ENCODE peak calls at places on chromosome 21, in eight cellular contexts. N is Daoy, R is SIG-M5, B is GM13977, O is GM13976, D is WTC11, E is lung, I is astrocyte. A is an unnamed sample.

GRCh38 chr21:41975391-41976272 is 21.8 kb upstream of the C2CD2 start:
- DNase-seq in R (no peak), D (peak; percentile 36), I (no peak), N (no peak), B (peak; percentile 12), E (no peak), O (peak; percentile 24), A (no peak)

GRCh38 chr21:44931501-44932365 is 8.1 kb upstream of the SLX9 start:
- DNase-seq in O (peak; percentile 58), B (peak; percentile 66), I (no peak), D (no peak), N (peak; percentile 30), R (no peak), E (no peak), A (no peak)

GRCh38 chr21:44927587-44928461 is 7.1 kb upstream of the ITGB2 start:
- DNase-seq in B (peak; percentile 77), N (peak; percentile 93), I (peak; percentile 55), R (peak; percentile 48), D (no peak), O (peak; percentile 84), E (peak; percentile 60), A (peak; percentile 87)

GRCh38 chr21:35942211-35943144 is 117.8 kb downstream of the SETD4 start:
- DNase-seq in N (no peak), I (no peak), B (no peak), D (no peak), E (no peak), R (no peak), O (no peak), A (no peak)

GRCh38 chr21:32083175-32083574 is 195.7 kb downstream of the MIS18A start:
- DNase-seq in R (no peak), I (peak; percentile 2), N (peak; percentile 76), B (no peak), E (no peak), D (no peak), O (no peak), A (no peak)

GRCh38 chr21:45322960-45323461 is 35.3 kb upstream of the POFUT2 start:
- DNase-seq in R (no peak), O (no peak), I (no peak), D (peak; percentile 23), B (no peak), N (peak; percentile 50), E (no peak), A (no peak)

GRCh38 chr21:27590271-27590670 is 623.4 kb upstream of the ADAMTS5 start:
- DNase-seq in D (no peak), I (no peak), R (no peak), O (no peak), N (peak; percentile 89), E (no peak), B (no peak), A (no peak)

GRCh38 chr21:45555557-45556301 is 13.5 kb upstream of the SLC19A1 start:
- DNase-seq in O (peak; percentile 85), E (peak; percentile 89), R (peak; percentile 43), I (peak; percentile 81), D (peak; percentile 85), N (peak; percentile 93), B (peak; percentile 95), A (peak; percentile 56)

GRCh38 chr21:37677006-37677405 is 239.3 kb downstream of the KCNJ6 start:
- DNase-seq in I (no peak), N (no peak), R (no peak), O (no peak), B (no peak), D (no peak), E (no peak), A (no peak)

GRCh38 chr21:44989538-44989888 is 49.7 kb downstream of the SLX9 start:
- DNase-seq in I (no peak), R (no peak), N (no peak), E (no peak), B (no peak), D (no peak), O (no peak), A (no peak)

GRCh38 chr21:37341254-37341960 is 25.2 kb upstream of the DYRK1A start:
- DNase-seq in I (peak; percentile 7), O (no peak), R (no peak), N (peak; percentile 36), D (no peak), E (no peak), B (no peak), A (no peak)

GRCh38 chr21:33817663-33818433 is 97.8 kb downstream of the ATP5PO start:
- DNase-seq in R (no peak), B (no peak), O (no peak), N (peak; percentile 21), E (no peak), I (no peak), D (no peak), A (no peak)

GRCh38 chr21:43467785-43468184 is 40.9 kb upstream of the SIK1 start:
- DNase-seq in N (no peak), I (no peak), B (no peak), R (no peak), D (no peak), E (no peak), O (no peak), A (no peak)

GRCh38 chr21:43976661-43977060 is 35.4 kb upstream of the TRAPPC10 start:
- DNase-seq in B (no peak), R (no peak), I (no peak), O (no peak), D (no peak), E (no peak), N (no peak), A (no peak)

GRCh38 chr21:43834146-43834905 is 30.7 kb upstream of the AGPAT3 start:
- DNase-seq in B (no peak), I (no peak), N (no peak), R (no peak), O (no peak), D (no peak), E (no peak), A (no peak)

GRCh38 chr21:44931137-44931500 is 8.7 kb upstream of the SLX9 start:
- DNase-seq in D (no peak), R (peak; percentile 49), N (peak; percentile 59), E (no peak), I (no peak), O (peak; percentile 74), B (peak; percentile 81), A (no peak)

GRCh38 chr21:34779860-34780259 is 111.1 kb downstream of the CLIC6 start:
- DNase-seq in B (no peak), N (no peak), D (no peak), O (no peak), R (no peak), I (no peak), E (no peak), A (no peak)

GRCh38 chr21:32320059-32320458 is 21.4 kb downstream of the MRAP start:
- DNase-seq in O (no peak), E (no peak), R (no peak), I (no peak), N (no peak), B (no peak), D (no peak), A (no peak)

GRCh38 chr21:46317710-46318463 is 5.8 kb downstream of the C21orf58 start:
- DNase-seq in I (no peak), N (no peak), R (no peak), E (peak; percentile 43), D (no peak), O (no peak), B (no peak), A (no peak)

GRCh38 chr21:28539623-28539988 is 453.1 kb downstream of the LTN1 start:
- DNase-seq in E (no peak), O (no peak), N (no peak), D (no peak), I (no peak), B (no peak), R (no peak), A (no peak)

GRCh38 chr21:38170705-38171682 is 85.8 kb upstream of the KCNJ15 start:
- DNase-seq in I (peak; percentile 34), E (no peak), O (no peak), B (no peak), N (peak; percentile 65), R (no peak), D (no peak), A (no peak)

GRCh38 chr21:14850394-14850793 is 214.4 kb downstream of the NRIP1 start:
- DNase-seq in N (no peak), O (no peak), R (no peak), E (no peak), B (no peak), I (peak; percentile 60), D (no peak), A (no peak)

GRCh38 chr21:29155118-29155932 is 24.9 kb downstream of the MAP3K7CL start:
- DNase-seq in N (peak; percentile 73), D (peak; percentile 25), B (no peak), I (peak; percentile 94), E (peak; percentile 39), O (no peak), R (no peak), A (no peak)

GRCh38 chr21:25670726-25671125 is 31.7 kb downstream of the JAM2 start:
- DNase-seq in O (no peak), R (no peak), N (no peak), I (peak; percentile 53), B (no peak), E (no peak), D (no peak), A (no peak)

GRCh38 chr21:37665230-37666024 is 250.8 kb downstream of the KCNJ6 start:
- DNase-seq in B (no peak), I (no peak), D (no peak), O (no peak), R (no peak), E (no peak), N (no peak), A (no peak)

GRCh38 chr21:42834730-42835191 is 44.6 kb downstream of the WDR4 start:
- DNase-seq in E (no peak), B (no peak), O (peak; percentile 19), I (no peak), D (no peak), R (no peak), N (no peak), A (no peak)

GRCh38 chr21:43817157-43818086 is 28.0 kb downstream of the RRP1 start:
- DNase-seq in E (no peak), I (no peak), R (no peak), D (no peak), B (no peak), O (no peak), N (no peak), A (no peak)

GRCh38 chr21:18041012-18041411 is 203.6 kb upstream of the CHODL start:
- DNase-seq in D (peak; percentile 15), I (no peak), N (no peak), R (no peak), O (no peak), E (no peak), B (no peak), A (no peak)

GRCh38 chr21:42527489-42528158 is 14.0 kb downstream of the SLC37A1 start:
- DNase-seq in R (no peak), B (peak; percentile 69), O (peak; percentile 63), D (no peak), N (no peak), I (no peak), E (no peak), A (peak; percentile 80)

GRCh38 chr21:17455451-17455850 is 57.4 kb upstream of the CXADR start:
- DNase-seq in E (no peak), D (no peak), I (no peak), N (no peak), B (no peak), R (no peak), O (no peak), A (no peak)

GRCh38 chr21:43001316-43001715 is 27.0 kb downstream of the PKNOX1 start:
- DNase-seq in R (no peak), I (no peak), N (no peak), E (no peak), B (no peak), D (no peak), O (no peak), A (no peak)

GRCh38 chr21:38244407-38244787 is 12.4 kb upstream of the KCNJ15 start:
- DNase-seq in B (no peak), I (no peak), O (no peak), D (no peak), R (no peak), E (no peak), N (peak; percentile 50), A (no peak)

GRCh38 chr21:37915941-37916794 is at the start of gene KCNJ6:
- DNase-seq in N (peak; percentile 83), E (no peak), O (no peak), D (peak; percentile 87), I (peak; percentile 17), B (no peak), R (no peak), A (no peak)

GRCh38 chr21:36015096-36015495 is 45.2 kb downstream of the SETD4 start:
- DNase-seq in I (no peak), D (no peak), N (no peak), E (no peak), O (no peak), R (no peak), B (no peak), A (no peak)

A was measured in GM12878.